ENCODE peak calls at places on chromosome 14, in six cellular contexts. One of them, this sample, is unnamed.
A peak's percentile ranks its signal among the peaks of the same experiment; 100 is the strongest.

GRCh38 chr14:87149583-87150354 is 843.2 kb downstream of the GALC start:
- DNase-seq in fibroblast of the aortic adventitia: peak; percentile 4
- DNase-seq in RWPE2: no peak
- DNase-seq in kidney epithelial cell: no peak
- DNase-seq in stimulated activated CD4-positive, alpha-beta T cell treated with anti-CD3 and anti-CD28 coated beads, Interleukin-1b, Interleukin-23, amount 100 ng/mL, for 1 hour: no peak
- DNase-seq in upper lobe of left lung: no peak
- DNase-seq in this sample: no peak

GRCh38 chr14:65170768-65171251 is 68.5 kb upstream of the MAX start:
- DNase-seq in fibroblast of the aortic adventitia: peak; percentile 91
- DNase-seq in RWPE2: no peak
- DNase-seq in kidney epithelial cell: no peak
- DNase-seq in stimulated activated CD4-positive, alpha-beta T cell treated with anti-CD3 and anti-CD28 coated beads, Interleukin-1b, Interleukin-23, amount 100 ng/mL, for 1 hour: no peak
- DNase-seq in upper lobe of left lung: peak; percentile 46
- DNase-seq in this sample: peak; percentile 85

GRCh38 chr14:75222208-75222701 is 45.8 kb upstream of the TMED10 start:
- DNase-seq in fibroblast of the aortic adventitia: peak; percentile 67
- DNase-seq in RWPE2: peak; percentile 97
- DNase-seq in kidney epithelial cell: no peak
- DNase-seq in stimulated activated CD4-positive, alpha-beta T cell treated with anti-CD3 and anti-CD28 coated beads, Interleukin-1b, Interleukin-23, amount 100 ng/mL, for 1 hour: no peak
- DNase-seq in upper lobe of left lung: no peak
- DNase-seq in this sample: no peak

GRCh38 chr14:51006781-51007211 is 62.5 kb upstream of the PYGL start:
- DNase-seq in fibroblast of the aortic adventitia: peak; percentile 75
- DNase-seq in RWPE2: no peak
- DNase-seq in kidney epithelial cell: peak; percentile 69
- DNase-seq in stimulated activated CD4-positive, alpha-beta T cell treated with anti-CD3 and anti-CD28 coated beads, Interleukin-1b, Interleukin-23, amount 100 ng/mL, for 1 hour: no peak
- DNase-seq in upper lobe of left lung: no peak
- DNase-seq in this sample: peak; percentile 96

GRCh38 chr14:97408937-97409860 is 612.0 kb downstream of the VRK1 start:
- DNase-seq in fibroblast of the aortic adventitia: no peak
- DNase-seq in RWPE2: no peak
- DNase-seq in kidney epithelial cell: no peak
- DNase-seq in stimulated activated CD4-positive, alpha-beta T cell treated with anti-CD3 and anti-CD28 coated beads, Interleukin-1b, Interleukin-23, amount 100 ng/mL, for 1 hour: no peak
- DNase-seq in upper lobe of left lung: no peak
- DNase-seq in this sample: no peak

GRCh38 chr14:77327111-77327510 is 6.3 kb downstream of the GSTZ1 start:
- DNase-seq in fibroblast of the aortic adventitia: no peak
- DNase-seq in RWPE2: no peak
- DNase-seq in kidney epithelial cell: no peak
- DNase-seq in stimulated activated CD4-positive, alpha-beta T cell treated with anti-CD3 and anti-CD28 coated beads, Interleukin-1b, Interleukin-23, amount 100 ng/mL, for 1 hour: no peak
- DNase-seq in upper lobe of left lung: no peak
- DNase-seq in this sample: no peak

GRCh38 chr14:100317897-100318808 is 5.0 kb upstream of the SLC25A47 start:
- DNase-seq in fibroblast of the aortic adventitia: peak; percentile 60
- DNase-seq in RWPE2: no peak
- DNase-seq in kidney epithelial cell: no peak
- DNase-seq in stimulated activated CD4-positive, alpha-beta T cell treated with anti-CD3 and anti-CD28 coated beads, Interleukin-1b, Interleukin-23, amount 100 ng/mL, for 1 hour: peak; percentile 24
- DNase-seq in upper lobe of left lung: peak; percentile 94
- DNase-seq in this sample: no peak

GRCh38 chr14:100988011-100988410 is 84.5 kb upstream of the RTL1 start:
- DNase-seq in fibroblast of the aortic adventitia: no peak
- DNase-seq in RWPE2: no peak
- DNase-seq in kidney epithelial cell: no peak
- DNase-seq in stimulated activated CD4-positive, alpha-beta T cell treated with anti-CD3 and anti-CD28 coated beads, Interleukin-1b, Interleukin-23, amount 100 ng/mL, for 1 hour: no peak
- DNase-seq in upper lobe of left lung: no peak
- DNase-seq in this sample: peak; percentile 3

GRCh38 chr14:100640481-100641273 is 53.5 kb upstream of the BEGAIN start:
- DNase-seq in fibroblast of the aortic adventitia: no peak
- DNase-seq in RWPE2: no peak
- DNase-seq in kidney epithelial cell: no peak
- DNase-seq in stimulated activated CD4-positive, alpha-beta T cell treated with anti-CD3 and anti-CD28 coated beads, Interleukin-1b, Interleukin-23, amount 100 ng/mL, for 1 hour: peak; percentile 41
- DNase-seq in upper lobe of left lung: no peak
- DNase-seq in this sample: peak; percentile 22

GRCh38 chr14:37600880-37601741 is 5.7 kb downstream of the TTC6 start:
- DNase-seq in fibroblast of the aortic adventitia: no peak
- DNase-seq in RWPE2: no peak
- DNase-seq in kidney epithelial cell: no peak
- DNase-seq in stimulated activated CD4-positive, alpha-beta T cell treated with anti-CD3 and anti-CD28 coated beads, Interleukin-1b, Interleukin-23, amount 100 ng/mL, for 1 hour: no peak
- DNase-seq in upper lobe of left lung: no peak
- DNase-seq in this sample: no peak

GRCh38 chr14:81005540-81006228 is 50.3 kb downstream of the TSHR start:
- DNase-seq in fibroblast of the aortic adventitia: no peak
- DNase-seq in RWPE2: no peak
- DNase-seq in kidney epithelial cell: no peak
- DNase-seq in stimulated activated CD4-positive, alpha-beta T cell treated with anti-CD3 and anti-CD28 coated beads, Interleukin-1b, Interleukin-23, amount 100 ng/mL, for 1 hour: no peak
- DNase-seq in upper lobe of left lung: no peak
- DNase-seq in this sample: no peak

GRCh38 chr14:79516009-79516408 is 695.3 kb downstream of the DIO2 start:
- DNase-seq in fibroblast of the aortic adventitia: no peak
- DNase-seq in RWPE2: no peak
- DNase-seq in kidney epithelial cell: no peak
- DNase-seq in stimulated activated CD4-positive, alpha-beta T cell treated with anti-CD3 and anti-CD28 coated beads, Interleukin-1b, Interleukin-23, amount 100 ng/mL, for 1 hour: no peak
- DNase-seq in upper lobe of left lung: no peak
- DNase-seq in this sample: no peak

GRCh38 chr14:106586098-106586704 is 1059.8 kb downstream of the TMEM121 start:
- DNase-seq in fibroblast of the aortic adventitia: no peak
- DNase-seq in RWPE2: no peak
- DNase-seq in kidney epithelial cell: no peak
- DNase-seq in stimulated activated CD4-positive, alpha-beta T cell treated with anti-CD3 and anti-CD28 coated beads, Interleukin-1b, Interleukin-23, amount 100 ng/mL, for 1 hour: peak; percentile 21
- DNase-seq in upper lobe of left lung: no peak
- DNase-seq in this sample: no peak

GRCh38 chr14:64937821-64938193 is 4.7 kb downstream of the GPX2 start:
- DNase-seq in fibroblast of the aortic adventitia: peak; percentile 22
- DNase-seq in RWPE2: no peak
- DNase-seq in kidney epithelial cell: no peak
- DNase-seq in stimulated activated CD4-positive, alpha-beta T cell treated with anti-CD3 and anti-CD28 coated beads, Interleukin-1b, Interleukin-23, amount 100 ng/mL, for 1 hour: no peak
- DNase-seq in upper lobe of left lung: no peak
- DNase-seq in this sample: peak; percentile 5

GRCh38 chr14:68527329-68527851 is 265.5 kb downstream of the ZFP36L1 start:
- DNase-seq in fibroblast of the aortic adventitia: no peak
- DNase-seq in RWPE2: no peak
- DNase-seq in kidney epithelial cell: no peak
- DNase-seq in stimulated activated CD4-positive, alpha-beta T cell treated with anti-CD3 and anti-CD28 coated beads, Interleukin-1b, Interleukin-23, amount 100 ng/mL, for 1 hour: no peak
- DNase-seq in upper lobe of left lung: no peak
- DNase-seq in this sample: no peak

GRCh38 chr14:101810897-101811620 is 49.5 kb downstream of the PPP2R5C start:
- DNase-seq in fibroblast of the aortic adventitia: peak; percentile 50
- DNase-seq in RWPE2: no peak
- DNase-seq in kidney epithelial cell: no peak
- DNase-seq in stimulated activated CD4-positive, alpha-beta T cell treated with anti-CD3 and anti-CD28 coated beads, Interleukin-1b, Interleukin-23, amount 100 ng/mL, for 1 hour: no peak
- DNase-seq in upper lobe of left lung: no peak
- DNase-seq in this sample: peak; percentile 39

GRCh38 chr14:60862283-60862682 is 118.6 kb downstream of the TRMT5 start:
- DNase-seq in fibroblast of the aortic adventitia: peak; percentile 64
- DNase-seq in RWPE2: no peak
- DNase-seq in kidney epithelial cell: no peak
- DNase-seq in stimulated activated CD4-positive, alpha-beta T cell treated with anti-CD3 and anti-CD28 coated beads, Interleukin-1b, Interleukin-23, amount 100 ng/mL, for 1 hour: no peak
- DNase-seq in upper lobe of left lung: no peak
- DNase-seq in this sample: no peak

GRCh38 chr14:35405304-35405996 is 901 bp upstream of the NFKBIA start:
- DNase-seq in fibroblast of the aortic adventitia: peak; percentile 32
- DNase-seq in RWPE2: no peak
- DNase-seq in kidney epithelial cell: no peak
- DNase-seq in stimulated activated CD4-positive, alpha-beta T cell treated with anti-CD3 and anti-CD28 coated beads, Interleukin-1b, Interleukin-23, amount 100 ng/mL, for 1 hour: no peak
- DNase-seq in upper lobe of left lung: no peak
- DNase-seq in this sample: no peak

GRCh38 chr14:75274899-75275569 is 3.6 kb upstream of the FOS start:
- DNase-seq in fibroblast of the aortic adventitia: no peak
- DNase-seq in RWPE2: no peak
- DNase-seq in kidney epithelial cell: no peak
- DNase-seq in stimulated activated CD4-positive, alpha-beta T cell treated with anti-CD3 and anti-CD28 coated beads, Interleukin-1b, Interleukin-23, amount 100 ng/mL, for 1 hour: no peak
- DNase-seq in upper lobe of left lung: no peak
- DNase-seq in this sample: no peak

GRCh38 chr14:103679351-103679750 is 35.9 kb downstream of the XRCC3 start:
- DNase-seq in fibroblast of the aortic adventitia: no peak
- DNase-seq in RWPE2: no peak
- DNase-seq in kidney epithelial cell: no peak
- DNase-seq in stimulated activated CD4-positive, alpha-beta T cell treated with anti-CD3 and anti-CD28 coated beads, Interleukin-1b, Interleukin-23, amount 100 ng/mL, for 1 hour: no peak
- DNase-seq in upper lobe of left lung: peak; percentile 90
- DNase-seq in this sample: no peak

GRCh38 chr14:86404425-86404824 is 874.5 kb downstream of the FLRT2 start:
- DNase-seq in fibroblast of the aortic adventitia: no peak
- DNase-seq in RWPE2: no peak
- DNase-seq in kidney epithelial cell: no peak
- DNase-seq in stimulated activated CD4-positive, alpha-beta T cell treated with anti-CD3 and anti-CD28 coated beads, Interleukin-1b, Interleukin-23, amount 100 ng/mL, for 1 hour: no peak
- DNase-seq in upper lobe of left lung: no peak
- DNase-seq in this sample: no peak

GRCh38 chr14:100129161-100129589 is 30.3 kb downstream of the DEGS2 start:
- DNase-seq in fibroblast of the aortic adventitia: peak; percentile 74
- DNase-seq in RWPE2: no peak
- DNase-seq in kidney epithelial cell: no peak
- DNase-seq in stimulated activated CD4-positive, alpha-beta T cell treated with anti-CD3 and anti-CD28 coated beads, Interleukin-1b, Interleukin-23, amount 100 ng/mL, for 1 hour: no peak
- DNase-seq in upper lobe of left lung: no peak
- DNase-seq in this sample: no peak

This sample was measured in RPMI7951.